ENCODE peak calls at places on chromosomes 2 and 18, in four cellular contexts. H is SK-N-SH, K is B cell, L is KBM-7. V is an unnamed sample.
A peak's percentile ranks its signal among the peaks of the same experiment; 100 is the strongest.

GRCh38 chr2:215657844-215658243 is 222.0 kb upstream of the FN1 start:
- DNase-seq in H (no peak), K (no peak), L (no peak), V (peak; percentile 93)

GRCh38 chr2:120702061-120702460 is 33.6 kb upstream of the GLI2 start:
- DNase-seq in H (no peak), K (no peak), L (no peak), V (no peak)

GRCh38 chr2:224850081-224850480 is 133.9 kb upstream of the CCDC195 start:
- DNase-seq in H (no peak), K (no peak), L (no peak), V (peak; percentile 15)

GRCh38 chr2:95526360-95527341 is 42.1 kb upstream of the TRIM43B start:
- DNase-seq in H (peak; percentile 80), K (peak; percentile 53), L (no peak), V (peak; percentile 88)

GRCh38 chr2:225120175-225120574 is 77.9 kb upstream of the DOCK10 start:
- DNase-seq in H (no peak), K (no peak), L (no peak), V (peak; percentile 59)

GRCh38 chr2:73175663-73176204 is 26.6 kb upstream of the NOTO start:
- DNase-seq in H (peak; percentile 79), K (peak; percentile 81), L (no peak), V (peak; percentile 81)

GRCh38 chr2:216426938-216427337 is 14.7 kb downstream of the SMARCAL1 start:
- DNase-seq in H (no peak), K (no peak), L (no peak), V (peak; percentile 85)

GRCh38 chr2:159035790-159036411 is 67.5 kb downstream of the TANC1 start:
- DNase-seq in H (peak; percentile 23), K (peak; percentile 57), L (peak; percentile 17), V (peak; percentile 80)

GRCh38 chr18:8348051-8348450 is 261.2 kb upstream of the RAB12 start:
- DNase-seq in H (no peak), K (no peak), L (no peak), V (no peak)

GRCh38 chr18:59821983-59822382 is 77.8 kb upstream of the PMAIP1 start:
- DNase-seq in H (no peak), K (no peak), L (no peak), V (no peak)

GRCh38 chr2:217777906-217778305 is 224.9 kb downstream of the TNS1 start:
- DNase-seq in H (peak; percentile 1), K (no peak), L (no peak), V (no peak)

GRCh38 chr2:86633094-86633740 is 9.6 kb upstream of the RNF103 start:
- DNase-seq in H (peak; percentile 21), K (no peak), L (no peak), V (no peak)

GRCh38 chr18:8499810-8500663 is 109.2 kb upstream of the RAB12 start:
- DNase-seq in H (no peak), K (no peak), L (no peak), V (no peak)

GRCh38 chr2:101811226-101812015 is 113.9 kb downstream of the MAP4K4 start:
- DNase-seq in H (no peak), K (no peak), L (no peak), V (no peak)

GRCh38 chr2:32210767-32211408 is 45.2 kb downstream of the SLC30A6 start:
- DNase-seq in H (no peak), K (no peak), L (no peak), V (no peak)

GRCh38 chr2:149817206-149817605 is 229.6 kb upstream of the MMADHC start:
- DNase-seq in H (no peak), K (no peak), L (no peak), V (peak; percentile 70)

GRCh38 chr2:197838036-197838435 is 33.6 kb downstream of the PLCL1 start:
- DNase-seq in H (no peak), K (peak; percentile 11), L (no peak), V (peak; percentile 4)

GRCh38 chr2:176074919-176075425 is 8.8 kb downstream of the EVX2 start:
- DNase-seq in H (no peak), K (no peak), L (no peak), V (no peak)

GRCh38 chr2:188628989-188629889 is 337.6 kb downstream of the GULP1 start:
- DNase-seq in H (no peak), K (no peak), L (no peak), V (peak; percentile 85)

V was measured in astrocyte of the hippocampus.